ENCODE peak calls at places on chromosomes 5 and 9, in ten cellular contexts. F is ureter; V is aorta; W is mesendoderm; D is midbrain; U is psoas muscle; B is COLO829; G is tibial nerve; L is AG20443; N is stimulated activated CD4-positive, alpha-beta T cell treated with anti-CD3 and anti-CD28 coated beads, Interleukin-12 subunit alpha, Interleukin-12 subunit beta, amount 100 ng/mL, for 4 hours. S is an unnamed sample.

GRCh38 chr5:59746261-59746765 is 147.2 kb downstream of the PDE4D start:
- DNase-seq in F (no peak), V (no peak), W (no peak), D (no peak), U (peak), B (no peak), G (no peak), L (peak), N (no peak), S (no peak)

GRCh38 chr5:155017610-155018009 is 4.1 kb downstream of the KIF4B start:
- DNase-seq in F (no peak), V (no peak), W (no peak), D (no peak), U (no peak), B (no peak), G (no peak), L (no peak), N (no peak), S (no peak)

GRCh38 chr9:92966518-92966800 is 19.1 kb downstream of the FGD3 start:
- DNase-seq in F (no peak), V (no peak), W (no peak), D (no peak), U (no peak), B (no peak), G (no peak), L (no peak), N (no peak), S (no peak)

GRCh38 chr9:38435526-38435925 is 11.3 kb upstream of the IGFBPL1 start:
- DNase-seq in F (no peak), V (no peak), W (no peak), D (no peak), U (no peak), B (no peak), G (no peak), L (peak), N (no peak), S (no peak)

GRCh38 chr9:91750343-91750742 is 199.7 kb downstream of the ROR2 start:
- DNase-seq in F (no peak), V (no peak), W (no peak), D (no peak), U (no peak), B (no peak), G (no peak), L (peak), N (no peak), S (no peak)

GRCh38 chr5:177154003-177154643 is 20.6 kb downstream of the NSD1 start:
- DNase-seq in F (no peak), V (no peak), W (peak), D (no peak), U (no peak), B (no peak), G (no peak), L (peak), N (no peak), S (no peak)

GRCh38 chr9:36760667-36761066 is 188.0 kb downstream of the MELK start:
- DNase-seq in F (no peak), V (no peak), W (no peak), D (no peak), U (no peak), B (no peak), G (no peak), L (no peak), N (no peak), S (no peak)

GRCh38 chr9:120925535-120926396 is 830 bp downstream of the TRAF1 start:
- DNase-seq in F (no peak), V (peak), W (no peak), D (no peak), U (no peak), B (no peak), G (no peak), L (peak), N (peak), S (peak)

GRCh38 chr5:80863708-80864107 is 96.5 kb upstream of the RASGRF2 start:
- DNase-seq in F (no peak), V (no peak), W (peak), D (no peak), U (no peak), B (no peak), G (no peak), L (no peak), N (no peak), S (no peak)

GRCh38 chr9:18573157-18573556 is 99.2 kb downstream of the ADAMTSL1 start:
- DNase-seq in F (no peak), V (no peak), W (no peak), D (no peak), U (no peak), B (no peak), G (no peak), L (no peak), N (no peak), S (no peak)

GRCh38 chr5:5306696-5307095 is 115.8 kb upstream of the ICE1 start:
- DNase-seq in F (no peak), V (no peak), W (peak), D (no peak), U (no peak), B (peak), G (no peak), L (peak), N (no peak), S (no peak)

GRCh38 chr5:107719207-107719606 is 48.5 kb upstream of the EFNA5 start:
- DNase-seq in F (no peak), V (no peak), W (no peak), D (no peak), U (no peak), B (no peak), G (no peak), L (no peak), N (no peak), S (no peak)

GRCh38 chr5:2383678-2384025 is 367.8 kb downstream of the IRX2 start:
- DNase-seq in F (peak), V (no peak), W (no peak), D (no peak), U (no peak), B (no peak), G (no peak), L (no peak), N (no peak), S (no peak)

GRCh38 chr9:114078021-114078780 is at the start of gene AMBP:
- DNase-seq in F (no peak), V (no peak), W (no peak), D (no peak), U (no peak), B (no peak), G (no peak), L (no peak), N (no peak), S (no peak)

GRCh38 chr5:541888-542692 is 17.8 kb upstream of the SLC9A3 start:
- DNase-seq in F (no peak), V (peak), W (no peak), D (no peak), U (peak), B (no peak), G (peak), L (no peak), N (no peak), S (no peak)

GRCh38 chr5:158522761-158523160 is 577.0 kb downstream of the EBF1 start:
- DNase-seq in F (no peak), V (peak), W (no peak), D (no peak), U (no peak), B (no peak), G (no peak), L (peak), N (no peak), S (no peak)

GRCh38 chr5:1818784-1819183 is 17.6 kb downstream of the NDUFS6 start:
- DNase-seq in F (no peak), V (no peak), W (no peak), D (no peak), U (no peak), B (no peak), G (no peak), L (no peak), N (no peak), S (no peak)

GRCh38 chr9:137630684-137631083 is 11.9 kb downstream of the EHMT1 start:
- DNase-seq in F (no peak), V (peak), W (no peak), D (no peak), U (no peak), B (no peak), G (no peak), L (no peak), N (no peak), S (no peak)

GRCh38 chr9:121499427-121500164 is at the start of gene GGTA1:
- DNase-seq in F (peak), V (peak), W (peak), D (peak), U (peak), B (peak), G (peak), L (peak), N (no peak), S (no peak)

GRCh38 chr5:10059611-10060379 is 189.9 kb downstream of the ATPSCKMT start:
- DNase-seq in F (no peak), V (no peak), W (no peak), D (no peak), U (no peak), B (no peak), G (no peak), L (no peak), N (no peak), S (no peak)

GRCh38 chr5:1785062-1785461 is 14.6 kb downstream of the MRPL36 start:
- DNase-seq in F (no peak), V (peak), W (no peak), D (no peak), U (no peak), B (no peak), G (no peak), L (no peak), N (no peak), S (no peak)

GRCh38 chr5:128965011-128965637 is at the start of gene SLC27A6:
- DNase-seq in F (no peak), V (no peak), W (peak), D (no peak), U (no peak), B (no peak), G (no peak), L (peak), N (no peak), S (no peak)

GRCh38 chr5:137040641-137041340 is 458.3 kb downstream of the SPOCK1 start:
- DNase-seq in F (no peak), V (no peak), W (no peak), D (no peak), U (no peak), B (no peak), G (no peak), L (no peak), N (no peak), S (no peak)

GRCh38 chr5:138752951-138753793 is at the start of gene CTNNA1:
- DNase-seq in F (peak), V (peak), W (peak), D (peak), U (peak), B (peak), G (peak), L (peak), N (peak), S (peak)

GRCh38 chr5:135372654-135373381 is 26.2 kb downstream of the MACROH2A1 start:
- DNase-seq in F (no peak), V (no peak), W (no peak), D (no peak), U (no peak), B (no peak), G (no peak), L (no peak), N (no peak), S (no peak)

GRCh38 chr5:34657550-34657921 is 1.4 kb downstream of the RAI14 start:
- DNase-seq in F (no peak), V (peak), W (peak), D (peak), U (peak), B (no peak), G (no peak), L (peak), N (no peak), S (no peak)

GRCh38 chr5:149185067-149185466 is 43.8 kb downstream of the ABLIM3 start:
- DNase-seq in F (no peak), V (no peak), W (no peak), D (no peak), U (no peak), B (no peak), G (no peak), L (no peak), N (no peak), S (no peak)

GRCh38 chr9:69421908-69422801 is 97.1 kb downstream of the ENTREP1 start:
- DNase-seq in F (peak), V (peak), W (peak), D (peak), U (peak), B (peak), G (no peak), L (peak), N (peak), S (no peak)

GRCh38 chr5:109532773-109533364 is 123.1 kb upstream of the PJA2 start:
- DNase-seq in F (no peak), V (no peak), W (peak), D (no peak), U (no peak), B (no peak), G (no peak), L (no peak), N (no peak), S (no peak)

GRCh38 chr9:134326754-134327526 is 685 bp downstream of the RXRA start:
- DNase-seq in F (no peak), V (peak), W (peak), D (no peak), U (peak), B (no peak), G (no peak), L (no peak), N (no peak), S (no peak)

GRCh38 chr9:132116583-132116982 is 36.9 kb upstream of the MED27 start:
- DNase-seq in F (no peak), V (no peak), W (no peak), D (no peak), U (no peak), B (no peak), G (no peak), L (no peak), N (no peak), S (no peak)

GRCh38 chr5:23330726-23331125 is 176.7 kb upstream of the PRDM9 start:
- DNase-seq in F (no peak), V (no peak), W (no peak), D (no peak), U (no peak), B (no peak), G (no peak), L (no peak), N (no peak), S (no peak)

GRCh38 chr5:133734916-133735315 is 122.6 kb upstream of the FSTL4 start:
- DNase-seq in F (no peak), V (no peak), W (no peak), D (no peak), U (no peak), B (no peak), G (no peak), L (no peak), N (no peak), S (no peak)

GRCh38 chr5:128920345-128921215 is 44.7 kb upstream of the SLC27A6 start:
- DNase-seq in F (no peak), V (no peak), W (no peak), D (no peak), U (no peak), B (no peak), G (no peak), L (no peak), N (no peak), S (no peak)

GRCh38 chr5:60404171-60404570 is 295.8 kb downstream of the DEPDC1B start:
- DNase-seq in F (no peak), V (no peak), W (no peak), D (no peak), U (no peak), B (peak), G (no peak), L (no peak), N (no peak), S (no peak)

GRCh38 chr9:122374885-122375420 is 4.1 kb downstream of the PTGS1 start:
- DNase-seq in F (peak), V (peak), W (peak), D (no peak), U (peak), B (peak), G (peak), L (peak), N (no peak), S (no peak)